ENCODE peak calls at places on chromosomes 1 and 21, in five cellular contexts. Z is NCI-H510A, P is glomerular endothelial cell, J is NCI-H1105, A is AG20443. D is an unnamed sample.
A peak's percentile ranks its signal among the peaks of the same experiment; 100 is the strongest.

GRCh38 chr1:156717411-156717810 is 10.9 kb upstream of the METTL25B start:
- DNase-seq in Z (no peak), P (no peak), J (no peak), A (no peak), D (peak; percentile 54)

GRCh38 chr1:177281901-177282300 is 111.1 kb downstream of the BRINP2 start:
- DNase-seq in Z (no peak), P (no peak), J (no peak), A (no peak), D (no peak)

GRCh38 chr1:113133038-113133437 is 60.0 kb downstream of the LRIG2 start:
- DNase-seq in Z (no peak), P (no peak), J (no peak), A (no peak), D (no peak)

GRCh38 chr21:44263768-44264167 is 2.1 kb upstream of the DNMT3L start:
- DNase-seq in Z (no peak), P (no peak), J (no peak), A (no peak), D (no peak)

GRCh38 chr1:206080421-206080820 is 27.4 kb downstream of the RHEX start:
- DNase-seq in Z (no peak), P (no peak), J (no peak), A (no peak), D (no peak)

GRCh38 chr1:53639251-53639721 is 99.7 kb downstream of the GLIS1 start:
- DNase-seq in Z (no peak), P (no peak), J (no peak), A (peak; percentile 72), D (peak; percentile 64)

GRCh38 chr1:51741121-51741681 is 124.3 kb downstream of the OSBPL9 start:
- DNase-seq in Z (no peak), P (no peak), J (no peak), A (no peak), D (no peak)

GRCh38 chr1:227886993-227887696 is 60.6 kb downstream of the WNT9A start:
- DNase-seq in Z (peak; percentile 84), P (no peak), J (no peak), A (peak; percentile 57), D (peak; percentile 69)

GRCh38 chr21:45736705-45737484 is 93.4 kb downstream of the PCBP3 start:
- DNase-seq in Z (no peak), P (no peak), J (no peak), A (no peak), D (no peak)

GRCh38 chr1:31585736-31586365 is 9.5 kb downstream of the TINAGL1 start:
- DNase-seq in Z (no peak), P (no peak), J (no peak), A (no peak), D (no peak)

GRCh38 chr1:163231385-163231784 is 28.7 kb upstream of the RGS5 start:
- DNase-seq in Z (no peak), P (no peak), J (no peak), A (peak; percentile 66), D (no peak)

GRCh38 chr1:156677616-156678596 is 699 bp upstream of the NES start:
- DNase-seq in Z (no peak), P (peak; percentile 62), J (peak; percentile 58), A (peak; percentile 78), D (peak; percentile 83)

GRCh38 chr1:240611619-240612490 is at the start of gene GREM2:
- DNase-seq in Z (peak; percentile 2), P (no peak), J (peak; percentile 20), A (peak; percentile 92), D (peak; percentile 83)

GRCh38 chr21:36534656-36535055 is 54.7 kb upstream of the CLDN14 start:
- DNase-seq in Z (no peak), P (no peak), J (no peak), A (no peak), D (no peak)

GRCh38 chr21:29155118-29155932 is 24.9 kb downstream of the MAP3K7CL start:
- DNase-seq in Z (no peak), P (no peak), J (no peak), A (peak; percentile 71), D (peak; percentile 65)

GRCh38 chr1:19315378-19316206 is 3.5 kb downstream of the SLC66A1 start:
- DNase-seq in Z (no peak), P (no peak), J (no peak), A (no peak), D (no peak)

GRCh38 chr1:217372251-217372970 is 258.5 kb downstream of the GPATCH2 start:
- DNase-seq in Z (no peak), P (no peak), J (no peak), A (no peak), D (no peak)

GRCh38 chr21:41831453-41831831 is 47.7 kb downstream of the PRDM15 start:
- DNase-seq in Z (no peak), P (no peak), J (no peak), A (no peak), D (no peak)

GRCh38 chr1:111275079-111275478 is 15.6 kb upstream of the CHIA start:
- DNase-seq in Z (no peak), P (no peak), J (no peak), A (peak; percentile 94), D (no peak)

GRCh38 chr1:114289321-114289720 is 135.7 kb upstream of the SYT6 start:
- DNase-seq in Z (no peak), P (no peak), J (no peak), A (no peak), D (no peak)

GRCh38 chr1:32981003-32981909 is 16.6 kb upstream of the RNF19B start:
- DNase-seq in Z (no peak), P (no peak), J (no peak), A (peak; percentile 62), D (peak; percentile 67)

GRCh38 chr1:200027264-200027823 is at the start of gene NR5A2:
- DNase-seq in Z (no peak), P (no peak), J (no peak), A (no peak), D (no peak)

GRCh38 chr1:94734963-94735899 is 84.9 kb upstream of the SLC44A3 start:
- DNase-seq in Z (no peak), P (no peak), J (no peak), A (no peak), D (peak; percentile 11)

GRCh38 chr1:25561426-25562100 is 18.2 kb downstream of the LDLRAP1 start:
- DNase-seq in Z (no peak), P (no peak), J (no peak), A (no peak), D (no peak)

GRCh38 chr1:94270801-94271203 is 33.4 kb upstream of the ARHGAP29 start:
- DNase-seq in Z (no peak), P (no peak), J (no peak), A (no peak), D (no peak)

GRCh38 chr1:244049142-244049968 is 1.7 kb upstream of the ZBTB18 start:
- DNase-seq in Z (no peak), P (no peak), J (peak; percentile 16), A (peak; percentile 46), D (peak; percentile 89)